ENCODE peak calls at places on chromosomes 5 and 9, in four cellular contexts. One of them, this sample, is unnamed.

GRCh38 chr9:124011460-124012301 is at the start of gene LHX2:
- DNase-seq in skeletal muscle cell: peak
- DNase-seq in Peyer's patch: no peak
- DNase-seq in activated CD4-positive, alpha-beta T cell treated with anti-CD3 and anti-CD28 coated beads, Interleukin-2, amount 50 U/mL, for 1 hour: no peak
- DNase-seq in this sample: peak

GRCh38 chr5:61673007-61673735 is 341.1 kb downstream of the ZSWIM6 start:
- DNase-seq in skeletal muscle cell: peak
- DNase-seq in Peyer's patch: peak
- DNase-seq in activated CD4-positive, alpha-beta T cell treated with anti-CD3 and anti-CD28 coated beads, Interleukin-2, amount 50 U/mL, for 1 hour: no peak
- DNase-seq in this sample: no peak

GRCh38 chr9:122124048-122124447 is 30.9 kb upstream of the TTLL11 start:
- DNase-seq in skeletal muscle cell: no peak
- DNase-seq in Peyer's patch: no peak
- DNase-seq in activated CD4-positive, alpha-beta T cell treated with anti-CD3 and anti-CD28 coated beads, Interleukin-2, amount 50 U/mL, for 1 hour: no peak
- DNase-seq in this sample: no peak

GRCh38 chr5:13624283-13625074 is 320.0 kb downstream of the DNAH5 start:
- DNase-seq in skeletal muscle cell: no peak
- DNase-seq in Peyer's patch: no peak
- DNase-seq in activated CD4-positive, alpha-beta T cell treated with anti-CD3 and anti-CD28 coated beads, Interleukin-2, amount 50 U/mL, for 1 hour: no peak
- DNase-seq in this sample: no peak

GRCh38 chr5:60844429-60844890 is 391 bp upstream of the ELOVL7 start:
- DNase-seq in skeletal muscle cell: no peak
- DNase-seq in Peyer's patch: no peak
- DNase-seq in activated CD4-positive, alpha-beta T cell treated with anti-CD3 and anti-CD28 coated beads, Interleukin-2, amount 50 U/mL, for 1 hour: no peak
- DNase-seq in this sample: no peak

GRCh38 chr9:94577036-94577435 is 16.6 kb downstream of the FBP2 start:
- DNase-seq in skeletal muscle cell: no peak
- DNase-seq in Peyer's patch: no peak
- DNase-seq in activated CD4-positive, alpha-beta T cell treated with anti-CD3 and anti-CD28 coated beads, Interleukin-2, amount 50 U/mL, for 1 hour: no peak
- DNase-seq in this sample: no peak

GRCh38 chr9:123034881-123035465 is 1.5 kb downstream of the GPR21 start:
- DNase-seq in skeletal muscle cell: no peak
- DNase-seq in Peyer's patch: no peak
- DNase-seq in activated CD4-positive, alpha-beta T cell treated with anti-CD3 and anti-CD28 coated beads, Interleukin-2, amount 50 U/mL, for 1 hour: no peak
- DNase-seq in this sample: no peak

GRCh38 chr9:110078626-110079025 is 129.3 kb downstream of the C9orf152 start:
- DNase-seq in skeletal muscle cell: no peak
- DNase-seq in Peyer's patch: no peak
- DNase-seq in activated CD4-positive, alpha-beta T cell treated with anti-CD3 and anti-CD28 coated beads, Interleukin-2, amount 50 U/mL, for 1 hour: no peak
- DNase-seq in this sample: no peak

GRCh38 chr5:157167219-157167621 is 1.2 kb upstream of the GARIN3 start:
- DNase-seq in skeletal muscle cell: no peak
- DNase-seq in Peyer's patch: no peak
- DNase-seq in activated CD4-positive, alpha-beta T cell treated with anti-CD3 and anti-CD28 coated beads, Interleukin-2, amount 50 U/mL, for 1 hour: no peak
- DNase-seq in this sample: no peak

GRCh38 chr5:158364367-158364766 is 505.4 kb upstream of the CLINT1 start:
- DNase-seq in skeletal muscle cell: no peak
- DNase-seq in Peyer's patch: no peak
- DNase-seq in activated CD4-positive, alpha-beta T cell treated with anti-CD3 and anti-CD28 coated beads, Interleukin-2, amount 50 U/mL, for 1 hour: no peak
- DNase-seq in this sample: no peak

GRCh38 chr9:113343732-113344231 is 3.7 kb upstream of the WDR31 start:
- DNase-seq in skeletal muscle cell: peak
- DNase-seq in Peyer's patch: no peak
- DNase-seq in activated CD4-positive, alpha-beta T cell treated with anti-CD3 and anti-CD28 coated beads, Interleukin-2, amount 50 U/mL, for 1 hour: no peak
- DNase-seq in this sample: peak

GRCh38 chr9:78239506-78239905 is 3.6 kb downstream of the CEP78 start:
- DNase-seq in skeletal muscle cell: no peak
- DNase-seq in Peyer's patch: peak
- DNase-seq in activated CD4-positive, alpha-beta T cell treated with anti-CD3 and anti-CD28 coated beads, Interleukin-2, amount 50 U/mL, for 1 hour: no peak
- DNase-seq in this sample: peak

GRCh38 chr5:179241175-179241574 is 104.1 kb downstream of the ADAMTS2 start:
- DNase-seq in skeletal muscle cell: no peak
- DNase-seq in Peyer's patch: peak
- DNase-seq in activated CD4-positive, alpha-beta T cell treated with anti-CD3 and anti-CD28 coated beads, Interleukin-2, amount 50 U/mL, for 1 hour: no peak
- DNase-seq in this sample: no peak

GRCh38 chr5:133706732-133707430 is 94.5 kb upstream of the FSTL4 start:
- DNase-seq in skeletal muscle cell: no peak
- DNase-seq in Peyer's patch: no peak
- DNase-seq in activated CD4-positive, alpha-beta T cell treated with anti-CD3 and anti-CD28 coated beads, Interleukin-2, amount 50 U/mL, for 1 hour: no peak
- DNase-seq in this sample: no peak

GRCh38 chr5:36530249-36530648 is 76.2 kb upstream of the SLC1A3 start:
- DNase-seq in skeletal muscle cell: no peak
- DNase-seq in Peyer's patch: no peak
- DNase-seq in activated CD4-positive, alpha-beta T cell treated with anti-CD3 and anti-CD28 coated beads, Interleukin-2, amount 50 U/mL, for 1 hour: no peak
- DNase-seq in this sample: no peak

This sample was measured in Ammon's horn.